ENCODE peak calls at places on chromosomes 12 and 14, in four cellular contexts. One of them, this sample, is unnamed.

GRCh38 chr14:100667706-100668105 is 59.0 kb upstream of the DLK1 start:
- DNase-seq in H9: no peak
- DNase-seq in CD4-positive, alpha-beta T cell: no peak
- DNase-seq in epithelial cell of esophagus: no peak
- DNase-seq in this sample: no peak

GRCh38 chr12:49564241-49565118 is 3.5 kb downstream of the MCRS1 start:
- DNase-seq in CD4-positive, alpha-beta T cell: no peak
- DNase-seq in epithelial cell of esophagus: no peak
- DNase-seq in H9: no peak
- DNase-seq in this sample: no peak

GRCh38 chr12:121872546-121873223 is 14.0 kb upstream of the HPD start:
- DNase-seq in epithelial cell of esophagus: peak
- DNase-seq in H9: no peak
- DNase-seq in CD4-positive, alpha-beta T cell: no peak
- DNase-seq in this sample: no peak

GRCh38 chr12:51864701-51865469 is 16.4 kb upstream of the FIGNL2 start:
- DNase-seq in epithelial cell of esophagus: no peak
- DNase-seq in CD4-positive, alpha-beta T cell: no peak
- DNase-seq in H9: peak
- DNase-seq in this sample: no peak

GRCh38 chr12:6551496-6552139 is 4.2 kb downstream of the IFFO1 start:
- DNase-seq in epithelial cell of esophagus: peak
- DNase-seq in CD4-positive, alpha-beta T cell: no peak
- DNase-seq in H9: no peak
- DNase-seq in this sample: no peak

GRCh38 chr14:65676361-65677014 is 264.0 kb downstream of the FUT8 start:
- DNase-seq in H9: no peak
- DNase-seq in epithelial cell of esophagus: no peak
- DNase-seq in CD4-positive, alpha-beta T cell: no peak
- DNase-seq in this sample: no peak

GRCh38 chr14:35366521-35366976 is 38.0 kb downstream of the NFKBIA start:
- DNase-seq in H9: no peak
- DNase-seq in CD4-positive, alpha-beta T cell: no peak
- DNase-seq in epithelial cell of esophagus: no peak
- DNase-seq in this sample: no peak

GRCh38 chr14:76784881-76785280 is 23.6 kb downstream of the VASH1 start:
- DNase-seq in epithelial cell of esophagus: peak
- DNase-seq in H9: peak
- DNase-seq in CD4-positive, alpha-beta T cell: peak
- DNase-seq in this sample: peak

GRCh38 chr14:50573862-50574261 is 13.9 kb downstream of the ATL1 start:
- DNase-seq in CD4-positive, alpha-beta T cell: no peak
- DNase-seq in H9: no peak
- DNase-seq in epithelial cell of esophagus: peak
- DNase-seq in this sample: no peak

GRCh38 chr12:123270380-123271181 is 1.1 kb downstream of the CDK2AP1 start:
- DNase-seq in epithelial cell of esophagus: peak
- DNase-seq in H9: no peak
- DNase-seq in CD4-positive, alpha-beta T cell: no peak
- DNase-seq in this sample: peak

GRCh38 chr12:57242329-57242690 is 8.7 kb downstream of the STAC3 start:
- DNase-seq in epithelial cell of esophagus: no peak
- DNase-seq in CD4-positive, alpha-beta T cell: no peak
- DNase-seq in H9: no peak
- DNase-seq in this sample: no peak
- TF ChIP-seq CTCF in epithelial cell of esophagus: no peak
- TF ChIP-seq CTCF in CD4-positive, alpha-beta T cell: no peak
- TF ChIP-seq CTCF in H9: no peak
- TF ChIP-seq CTCF in this sample: no peak

DNA sequence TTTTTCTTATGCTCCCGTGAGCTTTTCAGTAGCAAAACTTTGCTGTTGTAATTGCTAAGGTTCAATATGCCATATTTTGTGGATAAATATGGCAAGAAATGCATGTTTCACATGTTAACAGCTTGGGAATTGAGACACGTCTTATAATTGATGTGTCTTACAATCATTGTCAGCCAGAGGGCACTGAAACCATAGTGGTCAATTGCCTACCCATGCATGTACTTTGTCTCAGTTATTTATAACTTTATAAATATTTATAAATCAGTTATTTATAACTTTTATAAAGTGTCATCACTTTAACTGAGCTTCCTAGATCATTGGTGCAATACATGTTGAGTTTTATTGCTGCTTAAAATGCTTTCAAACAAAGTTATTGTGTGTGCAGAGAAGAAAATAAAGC is 82.0 kb downstream of the CATSPERB start:
- DNase-seq in epithelial cell of esophagus: peak
- DNase-seq in CD4-positive, alpha-beta T cell: no peak
- DNase-seq in H9: no peak
- DNase-seq in this sample: no peak
- TF ChIP-seq CTCF in epithelial cell of esophagus: peak
- TF ChIP-seq CTCF in CD4-positive, alpha-beta T cell: peak
- TF ChIP-seq CTCF in H9: peak
- TF ChIP-seq CTCF in this sample: peak

GRCh38 chr12:12070674-12071661 is at the start of gene BCL2L14:
- DNase-seq in H9: no peak
- DNase-seq in epithelial cell of esophagus: peak
- DNase-seq in CD4-positive, alpha-beta T cell: no peak
- DNase-seq in this sample: no peak
- TF ChIP-seq CTCF in H9: no peak
- TF ChIP-seq CTCF in epithelial cell of esophagus: peak
- TF ChIP-seq CTCF in CD4-positive, alpha-beta T cell: no peak
- TF ChIP-seq CTCF in this sample: no peak

DNA sequence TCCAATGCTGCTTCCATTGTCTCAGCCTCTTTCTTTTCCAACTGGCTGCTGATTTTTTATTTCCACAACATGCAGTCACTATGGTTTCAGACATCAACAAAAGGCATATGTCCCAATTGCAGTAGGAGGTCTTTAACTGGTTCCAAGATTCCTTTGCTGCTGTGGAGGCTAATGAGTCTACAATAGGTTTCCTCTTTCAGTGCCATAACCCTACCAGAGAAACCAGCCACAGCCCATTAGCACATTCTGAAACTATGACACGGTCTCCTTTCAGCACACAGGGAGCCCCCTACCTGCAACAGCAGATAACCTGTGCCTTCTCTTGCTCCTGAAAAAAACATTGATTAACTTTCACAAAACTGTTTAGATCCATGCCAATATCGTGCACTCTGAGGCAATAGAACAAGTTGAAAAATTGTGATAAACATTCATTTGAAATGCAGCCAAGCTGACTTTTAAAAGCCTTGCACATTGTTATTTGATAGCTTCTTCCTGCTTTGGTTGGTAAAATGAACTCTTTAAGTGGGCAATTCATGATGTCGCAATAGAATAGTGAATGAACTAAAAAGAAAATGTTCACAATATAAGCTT is 32.4 kb downstream of the PLEKHG7 start:
- DNase-seq in epithelial cell of esophagus: peak
- DNase-seq in CD4-positive, alpha-beta T cell: no peak
- DNase-seq in H9: no peak
- DNase-seq in this sample: no peak
- TF ChIP-seq CTCF in epithelial cell of esophagus: peak
- TF ChIP-seq CTCF in CD4-positive, alpha-beta T cell: no peak
- TF ChIP-seq CTCF in H9: peak
- TF ChIP-seq CTCF in this sample: no peak

GRCh38 chr12:94561943-94562411 is 88.4 kb downstream of the TMCC3 start:
- DNase-seq in epithelial cell of esophagus: peak
- DNase-seq in H9: no peak
- DNase-seq in CD4-positive, alpha-beta T cell: no peak
- DNase-seq in this sample: no peak
- TF ChIP-seq CTCF in epithelial cell of esophagus: no peak
- TF ChIP-seq CTCF in H9: no peak
- TF ChIP-seq CTCF in CD4-positive, alpha-beta T cell: no peak
- TF ChIP-seq CTCF in this sample: no peak

GRCh38 chr12:111766608-111767361 is at the start of gene ALDH2:
- DNase-seq in CD4-positive, alpha-beta T cell: peak
- DNase-seq in epithelial cell of esophagus: peak
- DNase-seq in H9: peak
- DNase-seq in this sample: no peak
- TF ChIP-seq CTCF in CD4-positive, alpha-beta T cell: no peak
- TF ChIP-seq CTCF in epithelial cell of esophagus: no peak
- TF ChIP-seq CTCF in H9: peak
- TF ChIP-seq CTCF in this sample: no peak

This sample was measured in CD14-positive monocyte.